ENCODE peak calls at places on chromosome X, in eight cellular contexts. J, O, Q, U, M, H, Y and F are unnamed samples.

GRCh38 chrX:150323020-150323419 is 40.1 kb upstream of the MAMLD1 start:
- DNase-seq in Y (no peak), Q (no peak), J (no peak), O (no peak), M (no peak), U (no peak), H (no peak), F (no peak)

GRCh38 chrX:264634-265455 is 16.3 kb upstream of the PLCXD1 start:
- DNase-seq in J (no peak), U (no peak), O (peak), Y (no peak), H (no peak), Q (no peak), M (peak), F (no peak)

GRCh38 chrX:2708016-2708415 is 16.9 kb downstream of the CD99 start:
- DNase-seq in J (no peak), Y (no peak), U (no peak), H (no peak), O (no peak), M (no peak), Q (no peak), F (no peak)

GRCh38 chrX:71291381-71291780 is 7.9 kb downstream of the NONO start:
- DNase-seq in U (no peak), H (no peak), M (peak), O (no peak), Y (no peak), Q (no peak), J (no peak), F (no peak)

GRCh38 chrX:76453737-76454406 is 26.4 kb downstream of the MAGEE1 start:
- DNase-seq in H (no peak), J (no peak), U (no peak), Y (no peak), Q (no peak), M (no peak), O (no peak), F (no peak)

GRCh38 chrX:49978191-49978590 is 55.8 kb downstream of the CLCN5 start:
- DNase-seq in H (no peak), M (no peak), U (no peak), J (no peak), Q (no peak), Y (no peak), O (no peak), F (no peak)

GRCh38 chrX:133302775-133303445 is 84.8 kb upstream of the TFDP3 start:
- DNase-seq in J (no peak), O (no peak), U (no peak), M (no peak), Q (no peak), H (no peak), Y (no peak), F (no peak)

GRCh38 chrX:150256297-150256650 is 106.8 kb upstream of the MAMLD1 start:
- DNase-seq in O (no peak), Q (no peak), Y (no peak), J (no peak), M (no peak), H (no peak), U (no peak), F (no peak)

GRCh38 chrX:22325091-22325490 is 52.4 kb downstream of the CBLL2 start:
- DNase-seq in H (no peak), O (no peak), Y (no peak), Q (no peak), U (no peak), M (peak), J (no peak), F (no peak)

GRCh38 chrX:12951590-12951965 is 23.3 kb upstream of the TMSB4X start:
- DNase-seq in H (no peak), U (no peak), M (no peak), Y (no peak), Q (no peak), J (no peak), O (no peak), F (no peak)